ENCODE peak calls at places on chromosomes 7 and 10, in six cellular contexts. One of them, this sample, is unnamed.

GRCh38 chr10:17847586-17848296 is 38.6 kb downstream of the MRC1 start:
- DNase-seq in hepatocyte: peak; percentile 55
- DNase-seq in left ventricle myocardium inferior: no peak
- DNase-seq in neuronal stem cell: peak; percentile 8
- DNase-seq in heart right ventricle: no peak
- DNase-seq in HAP-1: peak; percentile 15
- DNase-seq in this sample: no peak

GRCh38 chr7:131231381-131232220 is 96.1 kb upstream of the MKLN1 start:
- DNase-seq in hepatocyte: no peak
- DNase-seq in left ventricle myocardium inferior: peak; percentile 41
- DNase-seq in neuronal stem cell: no peak
- DNase-seq in heart right ventricle: peak; percentile 23
- DNase-seq in HAP-1: no peak
- DNase-seq in this sample: no peak

GRCh38 chr7:2079332-2080068 is 153.2 kb downstream of the MAD1L1 start:
- DNase-seq in hepatocyte: no peak
- DNase-seq in left ventricle myocardium inferior: no peak
- DNase-seq in neuronal stem cell: no peak
- DNase-seq in heart right ventricle: no peak
- DNase-seq in HAP-1: peak; percentile 42
- DNase-seq in this sample: no peak

GRCh38 chr10:102004376-102004775 is 51.6 kb downstream of the ARMH3 start:
- DNase-seq in hepatocyte: no peak
- DNase-seq in left ventricle myocardium inferior: no peak
- DNase-seq in neuronal stem cell: no peak
- DNase-seq in heart right ventricle: no peak
- DNase-seq in HAP-1: no peak
- DNase-seq in this sample: no peak

GRCh38 chr10:125062244-125063208 is 97.8 kb downstream of the CTBP2 start:
- DNase-seq in hepatocyte: no peak
- DNase-seq in left ventricle myocardium inferior: peak; percentile 55
- DNase-seq in neuronal stem cell: no peak
- DNase-seq in heart right ventricle: peak; percentile 44
- DNase-seq in HAP-1: no peak
- DNase-seq in this sample: no peak

GRCh38 chr10:59856104-59856503 is 50.3 kb downstream of the CCDC6 start:
- DNase-seq in hepatocyte: no peak
- DNase-seq in left ventricle myocardium inferior: no peak
- DNase-seq in neuronal stem cell: no peak
- DNase-seq in heart right ventricle: no peak
- DNase-seq in HAP-1: no peak
- DNase-seq in this sample: no peak

GRCh38 chr7:35253680-35254495 is at the start of gene TBX20:
- DNase-seq in hepatocyte: peak; percentile 86
- DNase-seq in left ventricle myocardium inferior: peak; percentile 86
- DNase-seq in neuronal stem cell: no peak
- DNase-seq in heart right ventricle: peak; percentile 85
- DNase-seq in HAP-1: peak; percentile 69
- DNase-seq in this sample: no peak

GRCh38 chr10:31605846-31606543 is 287.0 kb downstream of the ZEB1 start:
- DNase-seq in hepatocyte: no peak
- DNase-seq in left ventricle myocardium inferior: no peak
- DNase-seq in neuronal stem cell: no peak
- DNase-seq in heart right ventricle: no peak
- DNase-seq in HAP-1: no peak
- DNase-seq in this sample: no peak

GRCh38 chr7:47508389-47509380 is 73.2 kb downstream of the TNS3 start:
- DNase-seq in hepatocyte: no peak
- DNase-seq in left ventricle myocardium inferior: no peak
- DNase-seq in neuronal stem cell: no peak
- DNase-seq in heart right ventricle: no peak
- DNase-seq in HAP-1: no peak
- DNase-seq in this sample: no peak

GRCh38 chr7:130388671-130389070 is 8.4 kb downstream of the CPA1 start:
- DNase-seq in hepatocyte: no peak
- DNase-seq in left ventricle myocardium inferior: no peak
- DNase-seq in neuronal stem cell: no peak
- DNase-seq in heart right ventricle: no peak
- DNase-seq in HAP-1: no peak
- DNase-seq in this sample: no peak

GRCh38 chr7:107995184-107996071 is 7.5 kb downstream of the LAMB1 start:
- DNase-seq in hepatocyte: peak; percentile 56
- DNase-seq in left ventricle myocardium inferior: no peak
- DNase-seq in neuronal stem cell: peak; percentile 71
- DNase-seq in heart right ventricle: no peak
- DNase-seq in HAP-1: peak; percentile 78
- DNase-seq in this sample: peak; percentile 72

GRCh38 chr7:132650498-132650897 is 74.2 kb upstream of the PLXNA4 start:
- DNase-seq in hepatocyte: peak; percentile 21
- DNase-seq in left ventricle myocardium inferior: no peak
- DNase-seq in neuronal stem cell: no peak
- DNase-seq in heart right ventricle: no peak
- DNase-seq in HAP-1: no peak
- DNase-seq in this sample: no peak

GRCh38 chr7:31825576-31825975 is 138.6 kb downstream of the PPP1R17 start:
- DNase-seq in hepatocyte: no peak
- DNase-seq in left ventricle myocardium inferior: no peak
- DNase-seq in neuronal stem cell: no peak
- DNase-seq in heart right ventricle: no peak
- DNase-seq in HAP-1: no peak
- DNase-seq in this sample: no peak

GRCh38 chr7:127018889-127019288 is 233.9 kb downstream of the GRM8 start:
- DNase-seq in hepatocyte: no peak
- DNase-seq in left ventricle myocardium inferior: no peak
- DNase-seq in neuronal stem cell: no peak
- DNase-seq in heart right ventricle: no peak
- DNase-seq in HAP-1: no peak
- DNase-seq in this sample: no peak

GRCh38 chr7:13262929-13263530 is 575.6 kb downstream of the ARL4A start:
- DNase-seq in hepatocyte: peak; percentile 57
- DNase-seq in left ventricle myocardium inferior: no peak
- DNase-seq in neuronal stem cell: peak; percentile 20
- DNase-seq in heart right ventricle: no peak
- DNase-seq in HAP-1: peak; percentile 59
- DNase-seq in this sample: peak; percentile 33

GRCh38 chr10:96718304-96718990 is 1.9 kb downstream of the PIK3AP1 start:
- DNase-seq in hepatocyte: no peak
- DNase-seq in left ventricle myocardium inferior: no peak
- DNase-seq in neuronal stem cell: no peak
- DNase-seq in heart right ventricle: no peak
- DNase-seq in HAP-1: no peak
- DNase-seq in this sample: no peak

GRCh38 chr7:73908123-73908611 is 47.2 kb downstream of the TMEM270 start:
- DNase-seq in hepatocyte: no peak
- DNase-seq in left ventricle myocardium inferior: no peak
- DNase-seq in neuronal stem cell: no peak
- DNase-seq in heart right ventricle: no peak
- DNase-seq in HAP-1: no peak
- DNase-seq in this sample: no peak

GRCh38 chr10:120403109-120403508 is 53.9 kb upstream of the PLPP4 start:
- DNase-seq in hepatocyte: no peak
- DNase-seq in left ventricle myocardium inferior: no peak
- DNase-seq in neuronal stem cell: no peak
- DNase-seq in heart right ventricle: no peak
- DNase-seq in HAP-1: no peak
- DNase-seq in this sample: no peak

GRCh38 chr10:60280475-60280874 is 109.2 kb downstream of the ANK3 start:
- DNase-seq in hepatocyte: no peak
- DNase-seq in left ventricle myocardium inferior: no peak
- DNase-seq in neuronal stem cell: no peak
- DNase-seq in heart right ventricle: no peak
- DNase-seq in HAP-1: no peak
- DNase-seq in this sample: no peak

GRCh38 chr7:158924956-158925355 is 68.6 kb downstream of the DYNC2I1 start:
- DNase-seq in hepatocyte: no peak
- DNase-seq in left ventricle myocardium inferior: no peak
- DNase-seq in neuronal stem cell: no peak
- DNase-seq in heart right ventricle: no peak
- DNase-seq in HAP-1: no peak
- DNase-seq in this sample: no peak

GRCh38 chr7:158931899-158932298 is 75.5 kb downstream of the DYNC2I1 start:
- DNase-seq in hepatocyte: no peak
- DNase-seq in left ventricle myocardium inferior: no peak
- DNase-seq in neuronal stem cell: no peak
- DNase-seq in heart right ventricle: no peak
- DNase-seq in HAP-1: no peak
- DNase-seq in this sample: no peak

GRCh38 chr7:158923928-158924511 is 67.7 kb downstream of the DYNC2I1 start:
- DNase-seq in hepatocyte: no peak
- DNase-seq in left ventricle myocardium inferior: peak; percentile 30
- DNase-seq in neuronal stem cell: no peak
- DNase-seq in heart right ventricle: no peak
- DNase-seq in HAP-1: no peak
- DNase-seq in this sample: no peak

GRCh38 chr7:158929306-158929705 is 72.9 kb downstream of the DYNC2I1 start:
- DNase-seq in hepatocyte: no peak
- DNase-seq in left ventricle myocardium inferior: no peak
- DNase-seq in neuronal stem cell: no peak
- DNase-seq in heart right ventricle: no peak
- DNase-seq in HAP-1: no peak
- DNase-seq in this sample: no peak

DNA sequence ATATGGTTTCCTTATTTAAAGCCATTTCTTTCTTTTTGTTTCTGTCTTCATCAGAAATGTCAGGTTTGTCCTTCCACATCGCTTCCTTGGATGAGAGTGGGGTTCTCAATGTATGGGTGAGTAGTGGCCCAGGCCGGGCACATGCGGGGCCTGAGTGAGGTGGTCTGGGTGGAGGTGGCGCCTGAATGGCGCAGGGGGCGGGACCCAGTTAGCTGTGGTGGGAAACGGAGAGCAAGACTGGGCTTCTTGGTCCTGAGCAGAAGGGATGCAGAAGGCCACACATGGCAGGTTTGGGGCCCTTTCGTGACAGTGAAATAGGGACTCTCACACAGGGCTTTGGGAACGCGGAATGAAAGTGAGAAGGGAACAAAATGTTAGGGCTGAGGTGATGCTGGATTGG is 70.0 kb downstream of the DYNC2I1 start:
- DNase-seq in hepatocyte: no peak
- DNase-seq in left ventricle myocardium inferior: no peak
- DNase-seq in neuronal stem cell: no peak
- DNase-seq in heart right ventricle: no peak
- DNase-seq in HAP-1: no peak
- DNase-seq in this sample: no peak
- H3K36me3 ChIP-seq in hepatocyte: no peaks in the 10 kb centered on the region
- H3K36me3 ChIP-seq in left ventricle myocardium inferior: peaks cover 98% of the 10 kb centered on the region
- H3K36me3 ChIP-seq in neuronal stem cell: peaks cover 88% of the 10 kb centered on the region
- H3K36me3 ChIP-seq in heart right ventricle: peaks cover 5% of the 10 kb centered on the region
- H3K36me3 ChIP-seq in HAP-1: peaks cover 18% of the 10 kb centered on the region
- H3K36me3 ChIP-seq in this sample: peaks cover 63% of the 10 kb centered on the region

GRCh38 chr7:75982306-75983064 is 11.9 kb downstream of the TMEM120A start:
- DNase-seq in hepatocyte: peak; percentile 3
- DNase-seq in left ventricle myocardium inferior: no peak
- DNase-seq in neuronal stem cell: no peak
- DNase-seq in heart right ventricle: no peak
- DNase-seq in HAP-1: no peak
- DNase-seq in this sample: no peak

GRCh38 chr7:75981450-75982305 is 12.7 kb downstream of the TMEM120A start:
- DNase-seq in hepatocyte: peak; percentile 4
- DNase-seq in left ventricle myocardium inferior: no peak
- DNase-seq in neuronal stem cell: no peak
- DNase-seq in heart right ventricle: no peak
- DNase-seq in HAP-1: no peak
- DNase-seq in this sample: no peak

GRCh38 chr7:75985009-75985517 is 9.3 kb downstream of the TMEM120A start:
- DNase-seq in hepatocyte: peak; percentile 3
- DNase-seq in left ventricle myocardium inferior: no peak
- DNase-seq in neuronal stem cell: no peak
- DNase-seq in heart right ventricle: no peak
- DNase-seq in HAP-1: no peak
- DNase-seq in this sample: no peak

GRCh38 chr7:75984130-75985008 is 10.0 kb downstream of the TMEM120A start:
- DNase-seq in hepatocyte: peak; percentile 6
- DNase-seq in left ventricle myocardium inferior: no peak
- DNase-seq in neuronal stem cell: no peak
- DNase-seq in heart right ventricle: no peak
- DNase-seq in HAP-1: no peak
- DNase-seq in this sample: no peak

GRCh38 chr7:75983471-75984129 is 10.8 kb downstream of the TMEM120A start:
- DNase-seq in hepatocyte: no peak
- DNase-seq in left ventricle myocardium inferior: no peak
- DNase-seq in neuronal stem cell: no peak
- DNase-seq in heart right ventricle: no peak
- DNase-seq in HAP-1: no peak
- DNase-seq in this sample: no peak
- H3K36me3 ChIP-seq in hepatocyte: no peaks in the 10 kb centered on the region
- H3K36me3 ChIP-seq in left ventricle myocardium inferior: peaks cover 89% of the 10 kb centered on the region
- H3K36me3 ChIP-seq in neuronal stem cell: peaks cover 92% of the 10 kb centered on the region
- H3K36me3 ChIP-seq in heart right ventricle: peaks cover 14% of the 10 kb centered on the region
- H3K36me3 ChIP-seq in HAP-1: peaks cover 63% of the 10 kb centered on the region
- H3K36me3 ChIP-seq in this sample: peaks cover 73% of the 10 kb centered on the region

DNA sequence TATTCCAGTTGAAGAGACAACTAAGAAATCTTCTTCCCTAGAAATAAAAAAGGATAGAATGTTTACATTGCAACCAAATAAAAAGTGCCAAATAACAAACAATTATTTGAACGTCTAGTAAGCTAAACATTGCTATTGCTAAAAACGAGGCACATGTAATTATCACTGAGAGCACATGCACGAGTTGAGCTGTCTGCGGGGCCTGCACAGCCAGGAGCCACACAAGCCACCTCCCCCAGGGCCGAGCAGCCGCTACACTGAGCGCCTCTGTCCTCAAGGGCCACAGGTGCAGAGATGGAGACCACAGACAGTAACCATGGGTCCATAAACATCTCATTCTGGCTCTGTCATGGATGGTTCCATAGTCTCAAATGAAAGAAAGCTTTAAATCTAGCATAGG is 17.2 kb downstream of the NCAPG2 start:
- DNase-seq in hepatocyte: no peak
- DNase-seq in left ventricle myocardium inferior: no peak
- DNase-seq in neuronal stem cell: no peak
- DNase-seq in heart right ventricle: no peak
- DNase-seq in HAP-1: no peak
- DNase-seq in this sample: no peak
- H3K36me3 ChIP-seq in hepatocyte: no peaks in the 10 kb centered on the region
- H3K36me3 ChIP-seq in left ventricle myocardium inferior: peaks cover 43% of the 10 kb centered on the region
- H3K36me3 ChIP-seq in neuronal stem cell: peaks cover 100% of the 10 kb centered on the region
- H3K36me3 ChIP-seq in heart right ventricle: no peaks in the 10 kb centered on the region
- H3K36me3 ChIP-seq in HAP-1: peaks cover 91% of the 10 kb centered on the region
- H3K36me3 ChIP-seq in this sample: peaks cover 88% of the 10 kb centered on the region

GRCh38 chr10:127447197-127447596 is 101.9 kb upstream of the NPS start:
- DNase-seq in hepatocyte: no peak
- DNase-seq in left ventricle myocardium inferior: no peak
- DNase-seq in neuronal stem cell: no peak
- DNase-seq in heart right ventricle: no peak
- DNase-seq in HAP-1: no peak
- DNase-seq in this sample: no peak
- H3K36me3 ChIP-seq in hepatocyte: no peaks in the 10 kb centered on the region
- H3K36me3 ChIP-seq in left ventricle myocardium inferior: peaks cover 80% of the 10 kb centered on the region
- H3K36me3 ChIP-seq in neuronal stem cell: peaks cover 74% of the 10 kb centered on the region
- H3K36me3 ChIP-seq in heart right ventricle: no peaks in the 10 kb centered on the region
- H3K36me3 ChIP-seq in HAP-1: no peaks in the 10 kb centered on the region
- H3K36me3 ChIP-seq in this sample: peaks cover 6% of the 10 kb centered on the region

DNA sequence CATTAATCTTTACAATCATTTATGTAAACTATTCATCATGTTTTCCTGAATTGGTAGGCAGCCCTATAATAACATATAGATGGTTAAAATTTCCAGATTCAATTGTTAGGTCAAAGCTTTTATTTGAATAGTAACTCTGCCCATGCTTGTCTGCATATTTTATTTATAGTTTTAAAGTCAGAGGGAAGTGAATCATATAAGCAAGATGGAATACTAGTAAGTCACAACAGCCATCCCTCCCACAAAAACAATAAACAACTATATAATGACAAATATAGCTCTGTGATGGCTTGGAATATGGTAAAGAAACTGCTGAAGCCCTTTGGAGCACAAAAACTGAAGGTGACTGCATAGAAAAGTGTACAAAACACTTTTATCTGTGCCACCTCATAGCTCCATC is 156.3 kb upstream of the TMEM106B start:
- DNase-seq in hepatocyte: no peak
- DNase-seq in left ventricle myocardium inferior: no peak
- DNase-seq in neuronal stem cell: no peak
- DNase-seq in heart right ventricle: no peak
- DNase-seq in HAP-1: no peak
- DNase-seq in this sample: no peak
- H3K36me3 ChIP-seq in hepatocyte: no peaks in the 10 kb centered on the region
- H3K36me3 ChIP-seq in left ventricle myocardium inferior: no peaks in the 10 kb centered on the region
- H3K36me3 ChIP-seq in neuronal stem cell: no peaks in the 10 kb centered on the region
- H3K36me3 ChIP-seq in heart right ventricle: no peaks in the 10 kb centered on the region
- H3K36me3 ChIP-seq in HAP-1: no peaks in the 10 kb centered on the region
- H3K36me3 ChIP-seq in this sample: no peaks in the 10 kb centered on the region